ENCODE peak calls at places on chromosomes 13 and 19, in eight cellular contexts. One of them, this sample, is unnamed.

GRCh38 chr19:3336680-3337523 is 29.5 kb upstream of the NFIC start:
- DNase-seq in PC-3: no peak
- DNase-seq in keratinocyte: no peak
- DNase-seq in PC-9: peak
- DNase-seq in cardiac fibroblast: peak
- DNase-seq in choroid plexus epithelial cell: peak
- DNase-seq in uterus: peak
- DNase-seq in stomach: peak
- DNase-seq in this sample: peak

GRCh38 chr19:33906578-33907335 is 110.1 kb downstream of the KCTD15 start:
- DNase-seq in PC-3: no peak
- DNase-seq in keratinocyte: peak
- DNase-seq in PC-9: no peak
- DNase-seq in cardiac fibroblast: peak
- DNase-seq in choroid plexus epithelial cell: peak
- DNase-seq in uterus: no peak
- DNase-seq in stomach: no peak
- DNase-seq in this sample: no peak

GRCh38 chr13:102799544-102800144 is 725 bp downstream of the BIVM start:
- DNase-seq in PC-3: no peak
- DNase-seq in keratinocyte: no peak
- DNase-seq in PC-9: no peak
- DNase-seq in cardiac fibroblast: peak
- DNase-seq in choroid plexus epithelial cell: peak
- DNase-seq in uterus: no peak
- DNase-seq in stomach: peak
- DNase-seq in this sample: no peak

GRCh38 chr13:40158218-40158617 is 502.8 kb downstream of the COG6 start:
- DNase-seq in PC-3: peak
- DNase-seq in keratinocyte: peak
- DNase-seq in PC-9: no peak
- DNase-seq in cardiac fibroblast: peak
- DNase-seq in choroid plexus epithelial cell: no peak
- DNase-seq in uterus: no peak
- DNase-seq in stomach: no peak
- DNase-seq in this sample: no peak

GRCh38 chr13:93066187-93066586 is 160.4 kb upstream of the GPC6 start:
- DNase-seq in PC-3: peak
- DNase-seq in keratinocyte: no peak
- DNase-seq in PC-9: no peak
- DNase-seq in cardiac fibroblast: peak
- DNase-seq in choroid plexus epithelial cell: peak
- DNase-seq in uterus: no peak
- DNase-seq in stomach: no peak
- DNase-seq in this sample: no peak

GRCh38 chr13:28826368-28826767 is 6.2 kb downstream of the MTUS2 start:
- DNase-seq in PC-3: no peak
- DNase-seq in keratinocyte: no peak
- DNase-seq in PC-9: no peak
- DNase-seq in cardiac fibroblast: no peak
- DNase-seq in choroid plexus epithelial cell: no peak
- DNase-seq in uterus: no peak
- DNase-seq in stomach: no peak
- DNase-seq in this sample: no peak

GRCh38 chr19:55336101-55336500 is 3.6 kb upstream of the KMT5C start:
- DNase-seq in PC-3: peak
- DNase-seq in keratinocyte: no peak
- DNase-seq in PC-9: peak
- DNase-seq in cardiac fibroblast: peak
- DNase-seq in choroid plexus epithelial cell: no peak
- DNase-seq in uterus: no peak
- DNase-seq in stomach: no peak
- DNase-seq in this sample: no peak

GRCh38 chr13:77509221-77509620 is 26.3 kb upstream of the SCEL start:
- DNase-seq in PC-3: peak
- DNase-seq in keratinocyte: no peak
- DNase-seq in PC-9: peak
- DNase-seq in cardiac fibroblast: peak
- DNase-seq in choroid plexus epithelial cell: peak
- DNase-seq in uterus: no peak
- DNase-seq in stomach: no peak
- DNase-seq in this sample: peak

GRCh38 chr19:2433854-2434253 is 6.5 kb upstream of the TIMM13 start:
- DNase-seq in PC-3: no peak
- DNase-seq in keratinocyte: no peak
- DNase-seq in PC-9: no peak
- DNase-seq in cardiac fibroblast: no peak
- DNase-seq in choroid plexus epithelial cell: no peak
- DNase-seq in uterus: no peak
- DNase-seq in stomach: no peak
- DNase-seq in this sample: no peak

GRCh38 chr19:10419646-10420443 is 493 bp upstream of the PDE4A start:
- DNase-seq in PC-3: peak
- DNase-seq in keratinocyte: no peak
- DNase-seq in PC-9: no peak
- DNase-seq in cardiac fibroblast: peak
- DNase-seq in choroid plexus epithelial cell: peak
- DNase-seq in uterus: no peak
- DNase-seq in stomach: no peak
- DNase-seq in this sample: no peak

GRCh38 chr19:10417598-10418280 is 2.6 kb upstream of the PDE4A start:
- DNase-seq in PC-3: peak
- DNase-seq in keratinocyte: no peak
- DNase-seq in PC-9: no peak
- DNase-seq in cardiac fibroblast: no peak
- DNase-seq in choroid plexus epithelial cell: peak
- DNase-seq in uterus: no peak
- DNase-seq in stomach: no peak
- DNase-seq in this sample: no peak

GRCh38 chr19:10419200-10419645 is 1.1 kb upstream of the PDE4A start:
- DNase-seq in PC-3: no peak
- DNase-seq in keratinocyte: no peak
- DNase-seq in PC-9: no peak
- DNase-seq in cardiac fibroblast: no peak
- DNase-seq in choroid plexus epithelial cell: no peak
- DNase-seq in uterus: no peak
- DNase-seq in stomach: no peak
- DNase-seq in this sample: no peak

GRCh38 chr19:10416380-10417257 is 3.7 kb upstream of the PDE4A start:
- DNase-seq in PC-3: peak
- DNase-seq in keratinocyte: no peak
- DNase-seq in PC-9: peak
- DNase-seq in cardiac fibroblast: peak
- DNase-seq in choroid plexus epithelial cell: peak
- DNase-seq in uterus: no peak
- DNase-seq in stomach: peak
- DNase-seq in this sample: no peak

DNA sequence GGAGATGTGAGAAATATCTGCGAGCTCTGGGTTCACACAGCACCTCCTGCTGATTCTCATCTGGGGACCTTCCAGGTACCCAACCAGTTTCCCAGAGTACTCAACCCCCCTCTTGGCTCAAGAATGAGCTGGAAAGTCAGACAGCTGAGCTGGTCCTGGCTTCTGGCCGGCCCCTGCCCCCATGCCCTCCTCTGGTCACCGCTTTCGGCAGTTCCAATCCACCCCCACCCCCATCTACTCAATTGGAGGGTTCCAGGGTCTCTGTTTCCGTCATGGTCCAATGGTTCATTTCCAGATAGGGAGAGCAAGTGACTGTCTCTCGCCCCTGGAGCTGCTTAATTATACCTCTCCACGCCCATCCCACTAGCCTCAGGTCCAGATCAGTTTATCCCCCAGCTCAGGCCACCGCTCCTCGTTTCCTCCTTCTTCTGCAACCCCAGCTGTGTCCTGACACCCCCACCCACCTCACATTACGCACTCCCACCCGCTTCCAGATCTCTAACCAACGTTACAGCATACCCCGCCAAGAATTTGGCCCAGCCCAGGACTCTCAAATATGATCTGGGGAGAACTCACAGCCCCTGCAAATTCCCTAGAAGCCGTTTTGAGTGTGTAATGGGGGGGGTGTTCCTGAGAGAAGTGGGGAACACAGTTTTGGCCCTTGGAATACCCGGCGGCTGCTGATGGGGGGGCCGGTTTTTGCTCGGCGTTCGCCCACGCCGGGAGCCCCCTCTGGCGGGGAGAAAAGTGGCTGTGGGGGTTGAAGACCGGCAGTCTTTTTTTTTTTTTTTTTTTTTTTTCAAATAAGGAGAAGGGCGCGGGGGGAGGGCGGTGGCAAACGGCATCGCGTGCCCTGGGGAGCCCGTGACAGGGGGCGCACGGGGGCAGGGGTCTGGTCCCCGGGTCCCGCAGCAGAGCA is 1.8 kb upstream of the PDE4A start:
- DNase-seq in PC-3: no peak
- DNase-seq in keratinocyte: no peak
- DNase-seq in PC-9: no peak
- DNase-seq in cardiac fibroblast: no peak
- DNase-seq in choroid plexus epithelial cell: peak
- DNase-seq in uterus: no peak
- DNase-seq in stomach: no peak
- DNase-seq in this sample: no peak
- H3K4me3 ChIP-seq in PC-3: peak
- H3K4me3 ChIP-seq in keratinocyte: peak
- H3K4me3 ChIP-seq in PC-9: no peak
- H3K4me3 ChIP-seq in cardiac fibroblast: no peak
- H3K4me3 ChIP-seq in choroid plexus epithelial cell: peak
- H3K4me3 ChIP-seq in uterus: no peak
- H3K4me3 ChIP-seq in stomach: peak
- H3K4me3 ChIP-seq in this sample: no peak

DNA sequence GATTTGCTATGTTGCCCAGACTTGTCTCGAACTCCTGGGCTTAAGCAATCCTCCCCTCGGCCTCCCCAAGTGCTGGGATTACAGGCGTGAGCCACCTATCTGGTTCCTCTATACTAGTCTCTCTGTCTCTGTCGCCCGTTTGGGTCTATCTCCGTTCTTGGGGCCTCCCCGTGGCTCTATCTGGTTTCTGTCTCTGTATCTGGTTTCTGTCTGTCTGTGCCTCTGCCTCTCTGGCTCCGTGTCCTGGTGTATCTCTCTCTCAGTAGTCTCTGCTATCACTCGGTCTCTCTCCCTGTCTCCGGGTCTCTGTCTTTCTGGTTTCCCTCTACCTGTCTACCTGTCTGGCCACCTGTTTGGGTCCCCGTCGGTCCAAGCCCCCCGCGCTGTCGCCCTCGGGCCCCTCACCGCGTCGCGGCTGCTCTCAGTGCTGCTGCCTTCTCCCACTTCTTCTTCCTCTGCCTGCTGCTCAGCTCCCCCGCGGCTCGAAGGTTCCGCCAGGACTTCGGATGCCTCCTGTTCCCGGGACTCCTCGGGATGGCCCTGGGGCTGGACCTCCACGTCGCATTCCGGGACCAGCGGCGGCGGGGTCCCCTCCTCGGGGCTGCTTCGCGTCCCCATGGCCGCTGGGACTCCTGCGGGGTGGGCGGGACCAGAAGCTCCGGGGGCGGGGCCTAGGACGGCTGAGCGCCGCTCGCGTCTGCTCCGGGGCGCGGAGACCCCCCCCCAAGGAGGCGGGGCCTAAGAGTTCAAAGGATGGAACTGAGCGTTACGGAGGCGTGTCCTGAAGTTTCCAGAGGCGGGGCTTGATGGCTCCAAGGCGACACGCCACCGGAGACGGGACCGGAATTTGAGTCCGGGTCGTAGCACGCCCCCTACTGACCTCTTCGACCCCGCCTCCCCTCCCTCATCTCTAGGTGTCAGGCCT is 783 bp downstream of the PHLDB3 start:
- DNase-seq in PC-3: peak
- DNase-seq in keratinocyte: no peak
- DNase-seq in PC-9: peak
- DNase-seq in cardiac fibroblast: peak
- DNase-seq in choroid plexus epithelial cell: peak
- DNase-seq in uterus: peak
- DNase-seq in stomach: peak
- DNase-seq in this sample: no peak
- TF ChIP-seq CTCF in PC-3: no peak
- TF ChIP-seq CTCF in keratinocyte: no peak
- TF ChIP-seq CTCF in PC-9: no peak
- TF ChIP-seq CTCF in cardiac fibroblast: no peak
- TF ChIP-seq CTCF in choroid plexus epithelial cell: peak
- TF ChIP-seq CTCF in uterus: no peak
- TF ChIP-seq CTCF in stomach: no peak
- TF ChIP-seq CTCF in this sample: no peak

GRCh38 chr19:17951151-17952040 is 15.5 kb upstream of the KCNN1 start:
- DNase-seq in PC-3: no peak
- DNase-seq in keratinocyte: no peak
- DNase-seq in PC-9: no peak
- DNase-seq in cardiac fibroblast: no peak
- DNase-seq in choroid plexus epithelial cell: no peak
- DNase-seq in uterus: no peak
- DNase-seq in stomach: no peak
- DNase-seq in this sample: no peak

GRCh38 chr19:17950310-17951150 is 16.4 kb upstream of the KCNN1 start:
- DNase-seq in PC-3: no peak
- DNase-seq in keratinocyte: no peak
- DNase-seq in PC-9: no peak
- DNase-seq in cardiac fibroblast: no peak
- DNase-seq in choroid plexus epithelial cell: no peak
- DNase-seq in uterus: no peak
- DNase-seq in stomach: no peak
- DNase-seq in this sample: no peak

GRCh38 chr19:17953316-17953801 is 13.5 kb upstream of the KCNN1 start:
- DNase-seq in PC-3: no peak
- DNase-seq in keratinocyte: no peak
- DNase-seq in PC-9: no peak
- DNase-seq in cardiac fibroblast: no peak
- DNase-seq in choroid plexus epithelial cell: no peak
- DNase-seq in uterus: no peak
- DNase-seq in stomach: no peak
- DNase-seq in this sample: no peak

GRCh38 chr19:17953869-17954268 is 13.0 kb upstream of the KCNN1 start:
- DNase-seq in PC-3: no peak
- DNase-seq in keratinocyte: no peak
- DNase-seq in PC-9: no peak
- DNase-seq in cardiac fibroblast: no peak
- DNase-seq in choroid plexus epithelial cell: no peak
- DNase-seq in uterus: no peak
- DNase-seq in stomach: no peak
- DNase-seq in this sample: no peak

GRCh38 chr19:17952041-17952976 is 14.6 kb upstream of the KCNN1 start:
- DNase-seq in PC-3: no peak
- DNase-seq in keratinocyte: no peak
- DNase-seq in PC-9: no peak
- DNase-seq in cardiac fibroblast: no peak
- DNase-seq in choroid plexus epithelial cell: no peak
- DNase-seq in uterus: no peak
- DNase-seq in stomach: no peak
- DNase-seq in this sample: no peak
- H3K4me3 ChIP-seq in PC-3: no peak
- H3K4me3 ChIP-seq in keratinocyte: no peak
- H3K4me3 ChIP-seq in PC-9: no peak
- H3K4me3 ChIP-seq in cardiac fibroblast: no peak
- H3K4me3 ChIP-seq in choroid plexus epithelial cell: no peak
- H3K4me3 ChIP-seq in uterus: no peak
- H3K4me3 ChIP-seq in stomach: no peak
- H3K4me3 ChIP-seq in this sample: no peak

GRCh38 chr13:31543190-31543589 is 196.1 kb upstream of the RXFP2 start:
- DNase-seq in PC-3: no peak
- DNase-seq in keratinocyte: no peak
- DNase-seq in PC-9: no peak
- DNase-seq in cardiac fibroblast: no peak
- DNase-seq in choroid plexus epithelial cell: no peak
- DNase-seq in uterus: no peak
- DNase-seq in stomach: no peak
- DNase-seq in this sample: no peak

GRCh38 chr13:31540316-31540715 is 199.0 kb upstream of the RXFP2 start:
- DNase-seq in PC-3: peak
- DNase-seq in keratinocyte: no peak
- DNase-seq in PC-9: no peak
- DNase-seq in cardiac fibroblast: peak
- DNase-seq in choroid plexus epithelial cell: no peak
- DNase-seq in uterus: no peak
- DNase-seq in stomach: no peak
- DNase-seq in this sample: no peak

GRCh38 chr13:31538067-31539042 is 201.0 kb upstream of the RXFP2 start:
- DNase-seq in PC-3: peak
- DNase-seq in keratinocyte: no peak
- DNase-seq in PC-9: no peak
- DNase-seq in cardiac fibroblast: peak
- DNase-seq in choroid plexus epithelial cell: peak
- DNase-seq in uterus: no peak
- DNase-seq in stomach: peak
- DNase-seq in this sample: no peak
- TF ChIP-seq CTCF in PC-3: peak
- TF ChIP-seq CTCF in keratinocyte: peak
- TF ChIP-seq CTCF in PC-9: peak
- TF ChIP-seq CTCF in cardiac fibroblast: peak
- TF ChIP-seq CTCF in choroid plexus epithelial cell: peak
- TF ChIP-seq CTCF in uterus: no peak
- TF ChIP-seq CTCF in stomach: peak
- TF ChIP-seq CTCF in this sample: peak

This sample was measured in epithelial cell of proximal tubule.